ENCODE peak calls at places on chromosomes 11 and 22, in four cellular contexts. One of them, this sample, is unnamed. For H3K4me1 and H3K9me3, the result is how much of the 10 kb centered on the place peaks cover.

GRCh38 chr11:65438257-65439151 is 15.9 kb downstream of the NEAT1 start:
- DNase-seq in ovary: no peak
- DNase-seq in cardiac muscle cell: no peak
- DNase-seq in gastrocnemius medialis: no peak
- DNase-seq in this sample: no peak

GRCh38 chr11:121250843-121251242 is 41.7 kb upstream of the SC5D start:
- DNase-seq in cardiac muscle cell: no peak
- DNase-seq in gastrocnemius medialis: no peak
- DNase-seq in ovary: no peak
- DNase-seq in this sample: no peak

GRCh38 chr11:7513210-7514098 is at the start of gene PPFIBP2:
- DNase-seq in gastrocnemius medialis: peak
- DNase-seq in ovary: peak
- DNase-seq in cardiac muscle cell: peak
- DNase-seq in this sample: peak

GRCh38 chr11:76217653-76218160 is 11.4 kb upstream of the WNT11 start:
- DNase-seq in gastrocnemius medialis: no peak
- DNase-seq in cardiac muscle cell: no peak
- DNase-seq in ovary: no peak
- DNase-seq in this sample: no peak

GRCh38 chr11:69215784-69216415 is 60.2 kb downstream of the SMIM38 start:
- DNase-seq in cardiac muscle cell: no peak
- DNase-seq in gastrocnemius medialis: no peak
- DNase-seq in ovary: no peak
- DNase-seq in this sample: no peak

GRCh38 chr11:117829369-117829725 is 4.8 kb upstream of the FXYD2 start:
- DNase-seq in gastrocnemius medialis: no peak
- DNase-seq in cardiac muscle cell: no peak
- DNase-seq in ovary: peak
- DNase-seq in this sample: no peak

GRCh38 chr11:27485930-27486773 is 13.6 kb upstream of the LGR4 start:
- DNase-seq in ovary: no peak
- DNase-seq in gastrocnemius medialis: no peak
- DNase-seq in cardiac muscle cell: peak
- DNase-seq in this sample: no peak

GRCh38 chr11:923691-924405 is 1.8 kb upstream of the AP2A2 start:
- DNase-seq in gastrocnemius medialis: no peak
- DNase-seq in cardiac muscle cell: no peak
- DNase-seq in ovary: no peak
- DNase-seq in this sample: no peak

GRCh38 chr11:58057481-58057880 is 26.7 kb downstream of the OR6Q1 start:
- DNase-seq in gastrocnemius medialis: no peak
- DNase-seq in cardiac muscle cell: no peak
- DNase-seq in ovary: no peak
- DNase-seq in this sample: no peak

GRCh38 chr22:46008291-46008690 is 31.3 kb upstream of the WNT7B start:
- DNase-seq in gastrocnemius medialis: no peak
- DNase-seq in cardiac muscle cell: no peak
- DNase-seq in ovary: no peak
- DNase-seq in this sample: no peak

GRCh38 chr22:23306438-23306921 is 126.2 kb downstream of the BCR start:
- DNase-seq in cardiac muscle cell: peak
- DNase-seq in gastrocnemius medialis: no peak
- DNase-seq in ovary: peak
- DNase-seq in this sample: no peak

GRCh38 chr22:35914665-35915476 is 113.8 kb downstream of the RBFOX2 start:
- DNase-seq in gastrocnemius medialis: peak
- DNase-seq in ovary: no peak
- DNase-seq in cardiac muscle cell: peak
- DNase-seq in this sample: peak

GRCh38 chr11:130580372-130580771 is 131.9 kb downstream of the ADAMTS15 start:
- DNase-seq in cardiac muscle cell: peak
- DNase-seq in gastrocnemius medialis: no peak
- DNase-seq in ovary: peak
- DNase-seq in this sample: peak

GRCh38 chr22:20509344-20510047 is 2.1 kb downstream of the MED15 start:
- DNase-seq in cardiac muscle cell: peak
- DNase-seq in gastrocnemius medialis: peak
- DNase-seq in ovary: peak
- DNase-seq in this sample: peak

GRCh38 chr11:1054143-1055108 is 17.9 kb upstream of the MUC6 start:
- DNase-seq in ovary: peak
- DNase-seq in cardiac muscle cell: peak
- DNase-seq in gastrocnemius medialis: no peak
- DNase-seq in this sample: no peak

GRCh38 chr11:34819740-34820482 is 96.3 kb downstream of the APIP start:
- DNase-seq in cardiac muscle cell: peak
- DNase-seq in ovary: no peak
- DNase-seq in gastrocnemius medialis: no peak
- DNase-seq in this sample: no peak

GRCh38 chr11:68066742-68067141 is 27.9 kb downstream of the TCIRG1 start:
- DNase-seq in cardiac muscle cell: peak
- DNase-seq in gastrocnemius medialis: no peak
- DNase-seq in ovary: no peak
- DNase-seq in this sample: no peak

GRCh38 chr11:93686812-93687211 is 25.3 kb downstream of the CEP295 start:
- DNase-seq in ovary: no peak
- DNase-seq in gastrocnemius medialis: no peak
- DNase-seq in cardiac muscle cell: peak
- DNase-seq in this sample: no peak

GRCh38 chr11:131682373-131683015 is 312.1 kb downstream of the NTM start:
- DNase-seq in ovary: no peak
- DNase-seq in cardiac muscle cell: no peak
- DNase-seq in gastrocnemius medialis: no peak
- DNase-seq in this sample: no peak

GRCh38 chr11:1202154-1202775 is 20.6 kb upstream of the MUC5B start:
- DNase-seq in gastrocnemius medialis: peak
- DNase-seq in ovary: no peak
- DNase-seq in cardiac muscle cell: peak
- DNase-seq in this sample: no peak

GRCh38 chr11:1368216-1368615 is 21.5 kb upstream of the BRSK2 start:
- DNase-seq in cardiac muscle cell: no peak
- DNase-seq in ovary: no peak
- DNase-seq in gastrocnemius medialis: no peak
- DNase-seq in this sample: no peak

GRCh38 chr11:63769719-63770443 is 1.3 kb upstream of the ZFTA start:
- DNase-seq in gastrocnemius medialis: no peak
- DNase-seq in ovary: peak
- DNase-seq in cardiac muscle cell: no peak
- DNase-seq in this sample: no peak

GRCh38 chr11:128544625-128545024 is 42.7 kb downstream of the ETS1 start:
- DNase-seq in ovary: no peak
- DNase-seq in cardiac muscle cell: peak
- DNase-seq in gastrocnemius medialis: no peak
- DNase-seq in this sample: no peak

GRCh38 chr11:15170698-15171097 is 56.0 kb downstream of the INSC start:
- DNase-seq in cardiac muscle cell: no peak
- DNase-seq in gastrocnemius medialis: no peak
- DNase-seq in ovary: no peak
- DNase-seq in this sample: no peak

GRCh38 chr11:128359515-128359914 is 227.8 kb downstream of the ETS1 start:
- DNase-seq in ovary: no peak
- DNase-seq in cardiac muscle cell: peak
- DNase-seq in gastrocnemius medialis: no peak
- DNase-seq in this sample: no peak

GRCh38 chr22:31922593-31922992 is 21.7 kb upstream of the YWHAH start:
- DNase-seq in gastrocnemius medialis: no peak
- DNase-seq in cardiac muscle cell: no peak
- DNase-seq in ovary: no peak
- DNase-seq in this sample: no peak

GRCh38 chr22:41447435-41448188 is 1.0 kb upstream of the TOB2 start:
- DNase-seq in cardiac muscle cell: peak
- DNase-seq in ovary: peak
- DNase-seq in gastrocnemius medialis: peak
- DNase-seq in this sample: peak

GRCh38 chr11:62507023-62507422 is 39.6 kb downstream of the AHNAK start:
- DNase-seq in cardiac muscle cell: no peak
- DNase-seq in gastrocnemius medialis: no peak
- DNase-seq in ovary: no peak
- DNase-seq in this sample: no peak

DNA sequence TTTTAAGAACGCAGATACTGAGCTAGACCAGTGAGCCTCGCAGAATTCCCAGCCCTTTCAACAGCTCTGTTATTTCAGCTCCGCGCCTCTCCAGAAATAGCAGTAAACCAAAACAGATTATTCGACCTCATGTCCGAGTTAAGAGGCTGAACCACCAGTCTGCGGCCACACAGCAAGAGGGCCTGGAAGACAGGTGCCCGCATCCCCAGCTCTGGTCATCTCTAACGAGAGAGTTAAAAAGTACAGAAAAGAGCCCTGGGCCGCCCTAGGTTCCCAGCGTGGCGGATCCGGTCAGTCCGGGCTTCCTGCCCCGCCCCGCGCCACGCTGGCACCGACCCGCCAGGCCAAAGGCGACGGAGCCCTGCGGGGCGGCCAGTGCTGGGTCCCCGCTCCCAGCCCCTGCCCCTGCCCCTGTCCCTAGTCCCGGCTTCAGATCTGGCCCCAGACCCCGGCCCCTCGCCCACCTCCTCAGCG is 498 bp downstream of the XBP1 start:
- DNase-seq in ovary: peak
- DNase-seq in gastrocnemius medialis: peak
- DNase-seq in cardiac muscle cell: peak
- DNase-seq in this sample: peak
- H3K4me1 ChIP-seq in ovary: under half
- H3K4me1 ChIP-seq in gastrocnemius medialis: under half
- H3K4me1 ChIP-seq in cardiac muscle cell: under half
- H3K4me1 ChIP-seq in this sample: half or more

GRCh38 chr11:19201737-19202605 is at the start of gene CSRP3:
- DNase-seq in ovary: no peak
- DNase-seq in gastrocnemius medialis: peak
- DNase-seq in cardiac muscle cell: no peak
- DNase-seq in this sample: peak

GRCh38 chr11:19199766-19200165 is 2.0 kb downstream of the CSRP3 start:
- DNase-seq in cardiac muscle cell: peak
- DNase-seq in gastrocnemius medialis: no peak
- DNase-seq in ovary: no peak
- DNase-seq in this sample: no peak

GRCh38 chr11:19196458-19196857 is 5.3 kb downstream of the CSRP3 start:
- DNase-seq in gastrocnemius medialis: peak
- DNase-seq in cardiac muscle cell: no peak
- DNase-seq in ovary: no peak
- DNase-seq in this sample: peak

GRCh38 chr11:19199037-19199436 is 2.7 kb downstream of the CSRP3 start:
- DNase-seq in cardiac muscle cell: no peak
- DNase-seq in gastrocnemius medialis: no peak
- DNase-seq in ovary: no peak
- DNase-seq in this sample: no peak

DNA sequence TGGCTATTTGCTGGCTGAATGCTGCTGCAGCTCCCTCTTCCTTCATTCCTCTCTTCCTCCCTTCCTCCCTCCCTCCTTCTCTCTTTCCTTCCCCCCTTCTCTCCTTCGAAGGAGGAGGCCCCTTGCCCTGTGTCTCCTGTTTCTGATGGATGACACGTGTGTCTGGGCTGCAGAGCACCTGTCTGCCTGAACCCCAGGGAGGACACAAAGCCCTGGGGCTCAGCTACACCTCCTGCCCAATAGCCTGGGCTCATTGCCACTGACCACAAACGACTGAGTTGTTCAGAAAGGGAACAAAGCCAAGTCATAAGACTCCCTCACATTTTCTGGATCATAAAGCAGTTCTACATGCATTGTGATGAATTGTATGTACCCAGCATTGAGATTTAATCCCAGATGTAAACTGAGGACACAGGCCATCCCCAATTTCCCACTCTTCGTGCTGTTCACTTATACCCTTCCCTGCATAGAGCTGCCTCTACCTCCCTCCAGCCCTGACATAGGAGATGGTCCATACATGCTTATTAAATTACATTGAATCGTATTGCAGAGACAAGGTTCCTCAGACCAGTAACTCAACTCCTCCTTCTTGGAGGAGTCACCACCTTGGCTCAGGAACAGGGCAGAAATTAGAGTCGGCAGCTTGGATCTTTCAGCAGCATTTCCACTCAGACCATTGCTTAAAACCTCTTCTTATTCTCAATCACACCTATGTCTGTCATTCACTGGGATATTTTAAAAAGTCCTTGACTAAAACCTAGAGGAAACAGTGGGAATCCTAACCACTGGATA is 1.2 kb downstream of the CSRP3 start:
- DNase-seq in gastrocnemius medialis: peak
- DNase-seq in cardiac muscle cell: peak
- DNase-seq in ovary: no peak
- DNase-seq in this sample: no peak
- H3K4me3 ChIP-seq in gastrocnemius medialis: peak
- H3K4me3 ChIP-seq in cardiac muscle cell: peak
- H3K4me3 ChIP-seq in ovary: no peak
- H3K4me3 ChIP-seq in this sample: peak

GRCh38 chr11:70530629-70531185 is 132.4 kb downstream of the CTTN start:
- DNase-seq in ovary: no peak
- DNase-seq in cardiac muscle cell: no peak
- DNase-seq in gastrocnemius medialis: no peak
- DNase-seq in this sample: no peak

GRCh38 chr11:70532066-70532440 is 133.7 kb downstream of the CTTN start:
- DNase-seq in ovary: no peak
- DNase-seq in gastrocnemius medialis: no peak
- DNase-seq in cardiac muscle cell: no peak
- DNase-seq in this sample: no peak

GRCh38 chr11:70530010-70530409 is 131.7 kb downstream of the CTTN start:
- DNase-seq in cardiac muscle cell: no peak
- DNase-seq in gastrocnemius medialis: no peak
- DNase-seq in ovary: no peak
- DNase-seq in this sample: no peak

GRCh38 chr11:70532728-70533127 is 134.4 kb downstream of the CTTN start:
- DNase-seq in ovary: no peak
- DNase-seq in gastrocnemius medialis: no peak
- DNase-seq in cardiac muscle cell: no peak
- DNase-seq in this sample: no peak

GRCh38 chr11:70531281-70532065 is 133.1 kb downstream of the CTTN start:
- DNase-seq in cardiac muscle cell: no peak
- DNase-seq in ovary: no peak
- DNase-seq in gastrocnemius medialis: no peak
- DNase-seq in this sample: no peak
- H3K9me3 ChIP-seq in cardiac muscle cell: under half
- H3K9me3 ChIP-seq in ovary: under half
- H3K9me3 ChIP-seq in gastrocnemius medialis: under half
- H3K9me3 ChIP-seq in this sample: under half

GRCh38 chr22:37165940-37166674 is 16.4 kb upstream of the IL2RB start:
- DNase-seq in gastrocnemius medialis: no peak
- DNase-seq in ovary: no peak
- DNase-seq in cardiac muscle cell: no peak
- DNase-seq in this sample: no peak
- H3K4me1 ChIP-seq in gastrocnemius medialis: under half
- H3K4me1 ChIP-seq in ovary: under half
- H3K4me1 ChIP-seq in cardiac muscle cell: under half
- H3K4me1 ChIP-seq in this sample: under half

DNA sequence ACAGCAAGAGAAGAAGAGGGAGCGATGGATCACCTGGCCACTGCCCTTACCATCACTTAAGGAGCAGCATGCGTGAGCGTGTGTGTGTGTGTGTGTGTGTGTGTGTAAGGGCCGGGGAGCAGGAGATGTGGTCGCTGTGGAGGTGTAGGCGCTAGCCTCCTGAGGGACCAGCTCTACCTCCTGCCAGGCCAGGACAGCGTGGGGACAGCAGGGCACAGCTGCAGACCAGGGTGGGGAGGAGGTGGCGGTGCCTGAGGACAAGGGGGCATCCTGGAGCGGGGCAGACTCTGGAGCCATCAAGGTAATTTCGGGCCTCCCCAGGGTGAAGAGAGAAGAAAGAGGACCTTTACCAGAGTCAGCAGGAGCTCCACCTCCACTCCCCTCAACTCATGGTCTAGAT is 100.8 kb upstream of the THY1 start:
- DNase-seq in ovary: no peak
- DNase-seq in cardiac muscle cell: no peak
- DNase-seq in gastrocnemius medialis: no peak
- DNase-seq in this sample: no peak
- H3K4me3 ChIP-seq in ovary: no peak
- H3K4me3 ChIP-seq in cardiac muscle cell: no peak
- H3K4me3 ChIP-seq in gastrocnemius medialis: no peak
- H3K4me3 ChIP-seq in this sample: no peak

This sample was measured in right atrium auricular region.